ENCODE peak calls at places on chromosomes 11 and 22, in seven cellular contexts. S is tibial nerve, R is GM12891, H is lower leg skin, X is uterus, E is IMR-90, F is body of pancreas. T is an unnamed sample.

GRCh38 chr22:23240639-23241389 is 60.5 kb downstream of the BCR start:
- DNase-seq in H (no peak), S (no peak), R (no peak), X (no peak), E (no peak), F (no peak), T (no peak)

GRCh38 chr11:72787262-72788104 is 6.4 kb downstream of the STARD10 start:
- DNase-seq in H (no peak), X (no peak), S (no peak), F (peak), R (peak), E (no peak), T (no peak)

GRCh38 chr11:1837171-1838076 is 1.4 kb upstream of the TNNI2 start:
- DNase-seq in H (no peak), S (peak), R (peak), X (peak), F (peak), E (peak), T (peak)

GRCh38 chr11:92411431-92411830 is 186.8 kb downstream of the FAT3 start:
- DNase-seq in X (no peak), F (no peak), E (no peak), H (no peak), S (no peak), R (no peak), T (no peak)

GRCh38 chr11:118735203-118735602 is 55.8 kb upstream of the TREH start:
- DNase-seq in R (no peak), S (no peak), H (peak), F (no peak), E (no peak), X (no peak), T (no peak)

GRCh38 chr11:130766650-130767297 is 149.5 kb downstream of the SNX19 start:
- DNase-seq in F (no peak), H (no peak), R (no peak), X (no peak), S (no peak), E (no peak), T (no peak)

GRCh38 chr11:122214567-122214966 is 98.6 kb upstream of the BLID start:
- DNase-seq in F (no peak), X (no peak), S (no peak), H (no peak), R (no peak), E (peak), T (no peak)

GRCh38 chr22:26432619-26433311 is 3.7 kb downstream of the ASPHD2 start:
- DNase-seq in E (no peak), X (no peak), R (no peak), H (no peak), S (no peak), F (no peak), T (no peak)

GRCh38 chr22:45336971-45337431 is 27.3 kb downstream of the FAM118A start:
- DNase-seq in H (peak), R (no peak), X (no peak), S (peak), F (peak), E (no peak), T (no peak)

GRCh38 chr11:119712459-119713360 is 16.3 kb downstream of the NECTIN1 start:
- DNase-seq in X (no peak), S (no peak), H (no peak), E (no peak), F (no peak), R (no peak), T (no peak)

GRCh38 chr11:17986711-17987220 is 26.1 kb downstream of the SERGEF start:
- DNase-seq in X (no peak), E (no peak), S (no peak), F (no peak), H (no peak), R (no peak), T (no peak)

GRCh38 chr11:16381177-16381576 is 24.8 kb upstream of the SOX6 start:
- DNase-seq in H (no peak), F (no peak), E (peak), S (no peak), R (no peak), X (no peak), T (no peak)

GRCh38 chr11:89922195-89922660 is at the start of gene TRIM49D1:
- DNase-seq in H (no peak), F (no peak), E (no peak), R (no peak), X (no peak), S (no peak), T (no peak)

GRCh38 chr22:21569459-21570161 is 2.1 kb downstream of the UBE2L3 start:
- DNase-seq in S (no peak), F (no peak), R (no peak), H (no peak), E (no peak), X (no peak), T (no peak)

DNA sequence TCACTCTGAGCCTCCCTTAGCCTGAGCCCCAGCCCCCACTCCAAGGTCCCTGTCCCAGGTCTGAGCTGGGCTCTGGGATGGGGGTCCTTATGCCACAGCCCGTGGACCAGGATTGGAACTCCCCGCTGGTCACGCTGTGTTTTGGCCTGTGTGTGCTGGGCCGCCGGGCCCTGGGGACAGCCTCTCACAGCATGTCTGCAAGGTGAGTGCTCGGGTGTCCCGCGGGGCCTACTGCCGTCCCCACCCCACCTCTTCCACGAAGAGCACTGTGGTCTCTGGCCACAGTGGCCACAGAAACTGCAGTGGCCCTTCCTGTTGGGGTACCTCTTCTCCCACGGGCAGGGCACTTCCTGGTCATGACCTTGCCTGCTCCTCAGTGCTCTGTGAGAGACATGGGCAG is 3.5 kb upstream of the SIPA1 start:
- DNase-seq in X (no peak), E (no peak), R (no peak), S (no peak), F (no peak), H (no peak), T (no peak)
- TF ChIP-seq POLR2A in X (no peak), E (no peak), R (no peak), S (no peak), F (no peak), H (no peak), T (no peak)

GRCh38 chr11:57321996-57322880 is 2.5 kb downstream of the TNKS1BP1 start:
- DNase-seq in X (peak), S (peak), F (peak), H (peak), E (peak), R (no peak), T (peak)
- TF ChIP-seq POLR2A in X (peak), S (peak), F (peak), H (no peak), E (peak), R (no peak), T (peak)

GRCh38 chr11:21546715-21547114 is 646.2 kb upstream of the ANO5 start:
- DNase-seq in F (no peak), R (no peak), H (no peak), S (no peak), X (no peak), E (no peak), T (no peak)
- TF ChIP-seq POLR2A in F (no peak), R (no peak), H (no peak), S (no peak), X (no peak), E (no peak), T (no peak)

GRCh38 chr11:93732237-93732892 is 8.9 kb downstream of the TAF1D start:
- DNase-seq in E (no peak), X (no peak), F (no peak), H (no peak), R (no peak), S (no peak), T (no peak)
- TF ChIP-seq POLR2A in E (no peak), X (no peak), F (no peak), H (no peak), R (peak), S (no peak), T (no peak)

GRCh38 chr11:124276081-124276480 is 19.9 kb downstream of the OR8G5 start:
- DNase-seq in X (no peak), E (peak), R (no peak), F (no peak), H (no peak), S (no peak), T (no peak)
- TF ChIP-seq POLR2A in X (no peak), E (no peak), R (no peak), F (no peak), H (no peak), S (no peak), T (no peak)

DNA sequence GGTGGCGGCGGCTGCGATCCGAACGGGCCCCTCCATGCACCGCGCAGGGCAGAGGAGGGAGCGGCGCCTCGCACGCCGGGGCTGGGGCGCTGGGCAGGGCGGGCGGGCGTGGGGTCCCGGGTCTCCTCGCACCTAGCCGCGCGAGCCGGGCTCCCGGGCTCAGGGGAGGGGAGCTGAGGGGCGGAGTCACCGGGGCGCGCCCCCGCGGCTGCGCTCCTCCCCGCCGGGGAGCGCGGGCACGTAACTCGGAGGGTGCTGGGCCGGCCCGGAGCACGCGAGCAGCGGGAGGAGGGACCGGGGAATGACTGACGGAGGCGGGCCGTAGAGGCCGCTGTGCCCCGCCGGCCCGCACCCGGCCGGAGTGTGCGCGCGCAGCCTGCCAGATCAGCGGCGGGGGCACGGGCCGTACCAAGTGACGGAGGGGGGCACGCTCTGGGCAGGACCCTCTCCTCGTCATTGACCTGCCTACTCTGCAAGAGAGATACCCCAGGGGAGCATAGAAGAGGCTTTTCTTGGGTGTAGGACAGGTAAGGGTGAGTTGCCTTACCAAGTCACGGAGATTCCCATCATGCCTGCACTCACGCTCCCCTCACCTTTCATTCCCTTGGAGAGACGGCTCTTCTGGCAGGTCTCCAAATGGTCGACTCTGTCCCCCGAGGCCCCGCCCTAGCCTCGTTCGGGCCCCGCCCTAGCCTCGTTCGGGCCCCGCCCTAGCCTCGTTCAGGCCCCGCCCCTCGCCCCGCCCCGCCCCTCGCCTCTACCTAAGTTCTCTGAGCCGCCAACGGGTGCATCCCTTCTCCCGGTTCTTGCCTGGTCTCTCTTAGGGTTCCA is at the start of gene CDON:
- DNase-seq in F (peak), X (peak), E (peak), R (peak), S (peak), H (peak), T (peak)
- TF ChIP-seq POLR2A in F (peak), X (no peak), E (no peak), R (no peak), S (peak), H (no peak), T (no peak)

GRCh38 chr22:38951734-38952133 is 5.7 kb upstream of the APOBEC3A start:
- DNase-seq in F (no peak), S (no peak), H (no peak), X (no peak), E (no peak), R (no peak), T (no peak)
- TF ChIP-seq POLR2A in F (no peak), S (no peak), H (no peak), X (no peak), E (no peak), R (no peak), T (no peak)

DNA sequence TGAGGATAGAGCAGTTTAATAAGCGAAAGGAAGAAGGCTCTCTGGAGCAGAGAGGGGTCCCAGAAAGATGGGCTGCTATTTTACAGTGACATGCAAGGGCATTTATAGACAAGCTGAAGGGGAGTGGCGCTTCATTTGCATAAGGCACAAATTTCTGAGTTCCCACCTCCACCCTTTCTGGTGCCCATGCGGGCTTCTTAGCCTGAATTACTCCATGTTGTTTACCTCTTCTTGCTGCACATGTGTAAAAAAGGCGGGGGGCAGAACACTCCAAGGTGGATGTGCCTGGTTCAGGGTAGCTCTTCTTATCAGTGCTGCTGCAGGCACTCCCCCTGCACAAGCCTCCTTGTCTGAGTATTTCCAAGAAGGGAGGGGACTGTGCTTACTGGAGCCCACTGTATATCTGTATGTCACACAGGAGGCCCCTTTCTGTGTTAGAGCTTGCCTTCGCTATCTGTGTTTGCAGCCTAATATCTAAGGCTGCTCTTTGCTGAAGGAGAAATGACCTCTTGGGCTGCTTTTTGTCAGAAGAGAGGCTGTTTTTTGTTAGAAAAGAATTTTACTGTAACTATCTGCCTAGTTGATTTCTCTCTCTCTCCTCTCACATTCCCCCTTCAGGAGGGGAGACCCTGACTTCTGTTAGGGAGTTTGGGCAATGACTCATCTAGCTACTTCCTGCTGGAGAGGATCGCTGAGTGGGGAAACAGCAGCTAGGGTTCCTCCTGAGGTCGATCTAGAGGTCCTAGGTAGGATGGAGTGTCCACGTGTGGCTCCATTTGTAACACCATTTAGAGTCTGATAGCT is 1057.0 kb upstream of the CNTN5 start:
- DNase-seq in R (no peak), E (peak), H (no peak), S (no peak), X (no peak), F (no peak), T (no peak)
- TF ChIP-seq POLR2A in R (no peak), E (no peak), H (no peak), S (no peak), X (no peak), F (no peak), T (no peak)

GRCh38 chr11:69212121-69213110 is 56.7 kb downstream of the SMIM38 start:
- DNase-seq in H (peak), R (no peak), F (peak), S (no peak), X (no peak), E (no peak), T (no peak)

GRCh38 chr11:69210660-69211035 is 54.9 kb downstream of the SMIM38 start:
- DNase-seq in S (no peak), F (no peak), R (no peak), E (no peak), X (no peak), H (peak), T (no peak)

GRCh38 chr11:69209936-69210659 is 54.4 kb downstream of the SMIM38 start:
- DNase-seq in S (no peak), E (no peak), R (no peak), F (peak), H (peak), X (no peak), T (no peak)

GRCh38 chr11:69213315-69213714 is 57.6 kb downstream of the SMIM38 start:
- DNase-seq in H (peak), S (no peak), F (no peak), E (peak), X (no peak), R (no peak), T (no peak)

GRCh38 chr11:69211540-69212120 is 55.9 kb downstream of the SMIM38 start:
- DNase-seq in F (peak), H (peak), E (no peak), R (no peak), S (no peak), X (no peak), T (no peak)
- TF ChIP-seq POLR2A in F (no peak), H (no peak), E (no peak), R (no peak), S (no peak), X (no peak), T (no peak)

GRCh38 chr11:114563077-114563476 is 3.4 kb upstream of the NXPE1 start:
- DNase-seq in X (no peak), F (no peak), H (no peak), S (no peak), E (peak), R (no peak), T (no peak)
- TF ChIP-seq POLR2A in X (no peak), F (no peak), H (no peak), S (no peak), E (no peak), R (no peak), T (no peak)